ENCODE peak calls at places on chromosomes 7 and 10, in five cellular contexts. One of them, this sample, is unnamed.

GRCh38 chr7:126635545-126635944 is 617.2 kb downstream of the GRM8 start:
- DNase-seq in mesenchymal stem cell: no peak
- DNase-seq in IMR-90: no peak
- DNase-seq in neuronal stem cell: no peak
- DNase-seq in mesendoderm: no peak
- DNase-seq in this sample: no peak

GRCh38 chr7:137890449-137890916 is 43.7 kb upstream of the DGKI start:
- DNase-seq in mesenchymal stem cell: no peak
- DNase-seq in IMR-90: no peak
- DNase-seq in neuronal stem cell: no peak
- DNase-seq in mesendoderm: no peak
- DNase-seq in this sample: no peak

GRCh38 chr10:43958071-43958432 is 309.4 kb upstream of the ZNF32 start:
- DNase-seq in mesenchymal stem cell: no peak
- DNase-seq in IMR-90: no peak
- DNase-seq in neuronal stem cell: no peak
- DNase-seq in mesendoderm: no peak
- DNase-seq in this sample: no peak

GRCh38 chr10:28087675-28088351 is 88.9 kb upstream of the ODAD2 start:
- DNase-seq in mesenchymal stem cell: peak; percentile 90
- DNase-seq in IMR-90: peak; percentile 92
- DNase-seq in neuronal stem cell: no peak
- DNase-seq in mesendoderm: peak; percentile 32
- DNase-seq in this sample: no peak

GRCh38 chr7:129990403-129991192 is 37.8 kb upstream of the UBE2H start:
- DNase-seq in mesenchymal stem cell: peak; percentile 14
- DNase-seq in IMR-90: peak; percentile 25
- DNase-seq in neuronal stem cell: no peak
- DNase-seq in mesendoderm: no peak
- DNase-seq in this sample: peak; percentile 37

GRCh38 chr7:139328375-139328774 is 12.8 kb upstream of the FMC1 start:
- DNase-seq in mesenchymal stem cell: peak; percentile 14
- DNase-seq in IMR-90: peak; percentile 95
- DNase-seq in neuronal stem cell: no peak
- DNase-seq in mesendoderm: no peak
- DNase-seq in this sample: no peak

GRCh38 chr10:79179404-79180309 is 110.9 kb downstream of the ZMIZ1 start:
- DNase-seq in mesenchymal stem cell: peak; percentile 49
- DNase-seq in IMR-90: no peak
- DNase-seq in neuronal stem cell: peak; percentile 80
- DNase-seq in mesendoderm: peak; percentile 80
- DNase-seq in this sample: peak; percentile 58

GRCh38 chr10:121313119-121313858 is 285.0 kb downstream of the FGFR2 start:
- DNase-seq in mesenchymal stem cell: no peak
- DNase-seq in IMR-90: no peak
- DNase-seq in neuronal stem cell: no peak
- DNase-seq in mesendoderm: peak; percentile 58
- DNase-seq in this sample: no peak

GRCh38 chr10:132397036-132397541 is at the start of gene PWWP2B:
- DNase-seq in mesenchymal stem cell: peak; percentile 43
- DNase-seq in IMR-90: peak; percentile 19
- DNase-seq in neuronal stem cell: no peak
- DNase-seq in mesendoderm: no peak
- DNase-seq in this sample: no peak

GRCh38 chr10:19333631-19334030 is 285.0 kb downstream of the MALRD1 start:
- DNase-seq in mesenchymal stem cell: no peak
- DNase-seq in IMR-90: no peak
- DNase-seq in neuronal stem cell: no peak
- DNase-seq in mesendoderm: no peak
- DNase-seq in this sample: no peak

GRCh38 chr7:97116308-97116707 is 1.2 kb upstream of the SDHAF3 start:
- DNase-seq in mesenchymal stem cell: no peak
- DNase-seq in IMR-90: no peak
- DNase-seq in neuronal stem cell: no peak
- DNase-seq in mesendoderm: no peak
- DNase-seq in this sample: no peak

GRCh38 chr10:88490216-88490980 is 92.7 kb downstream of the RNLS start:
- DNase-seq in mesenchymal stem cell: no peak
- DNase-seq in IMR-90: no peak
- DNase-seq in neuronal stem cell: no peak
- DNase-seq in mesendoderm: no peak
- DNase-seq in this sample: no peak

GRCh38 chr10:119701861-119702260 is 24.0 kb upstream of the INPP5F start:
- DNase-seq in mesenchymal stem cell: no peak
- DNase-seq in IMR-90: peak; percentile 48
- DNase-seq in neuronal stem cell: no peak
- DNase-seq in mesendoderm: no peak
- DNase-seq in this sample: no peak

GRCh38 chr7:102988088-102988487 is 75.3 kb downstream of the LRRC17 start:
- DNase-seq in mesenchymal stem cell: no peak
- DNase-seq in IMR-90: no peak
- DNase-seq in neuronal stem cell: no peak
- DNase-seq in mesendoderm: no peak
- DNase-seq in this sample: no peak

GRCh38 chr10:75110006-75110632 is 1.3 kb upstream of the SAMD8 start:
- DNase-seq in mesenchymal stem cell: no peak
- DNase-seq in IMR-90: no peak
- DNase-seq in neuronal stem cell: no peak
- DNase-seq in mesendoderm: no peak
- DNase-seq in this sample: no peak

GRCh38 chr10:104574470-104575213 is 66.4 kb upstream of the SORCS3 start:
- DNase-seq in mesenchymal stem cell: no peak
- DNase-seq in IMR-90: no peak
- DNase-seq in neuronal stem cell: no peak
- DNase-seq in mesendoderm: no peak
- DNase-seq in this sample: no peak

GRCh38 chr7:140610204-140611165 is 30.1 kb downstream of the DENND2A start:
- DNase-seq in mesenchymal stem cell: peak; percentile 67
- DNase-seq in IMR-90: peak; percentile 32
- DNase-seq in neuronal stem cell: no peak
- DNase-seq in mesendoderm: no peak
- DNase-seq in this sample: no peak

GRCh38 chr10:128660726-128661125 is 534.5 kb upstream of the MKI67 start:
- DNase-seq in mesenchymal stem cell: no peak
- DNase-seq in IMR-90: no peak
- DNase-seq in neuronal stem cell: no peak
- DNase-seq in mesendoderm: no peak
- DNase-seq in this sample: no peak

GRCh38 chr7:93426297-93426696 is 148.2 kb downstream of the CALCR start:
- DNase-seq in mesenchymal stem cell: no peak
- DNase-seq in IMR-90: no peak
- DNase-seq in neuronal stem cell: no peak
- DNase-seq in mesendoderm: no peak
- DNase-seq in this sample: no peak

GRCh38 chr7:55473935-55474334 is 98.4 kb downstream of the VOPP1 start:
- DNase-seq in mesenchymal stem cell: no peak
- DNase-seq in IMR-90: no peak
- DNase-seq in neuronal stem cell: no peak
- DNase-seq in mesendoderm: no peak
- DNase-seq in this sample: no peak

GRCh38 chr10:3784510-3785250 is at the start of gene KLF6:
- DNase-seq in mesenchymal stem cell: no peak
- DNase-seq in IMR-90: peak; percentile 28
- DNase-seq in neuronal stem cell: no peak
- DNase-seq in mesendoderm: peak; percentile 44
- DNase-seq in this sample: no peak

GRCh38 chr7:92925876-92926696 is 89.7 kb upstream of the CDK6 start:
- DNase-seq in mesenchymal stem cell: peak; percentile 41
- DNase-seq in IMR-90: peak; percentile 56
- DNase-seq in neuronal stem cell: peak; percentile 41
- DNase-seq in mesendoderm: peak; percentile 65
- DNase-seq in this sample: peak; percentile 78

GRCh38 chr7:44375926-44376342 is 50.5 kb upstream of the CAMK2B start:
- DNase-seq in mesenchymal stem cell: no peak
- DNase-seq in IMR-90: no peak
- DNase-seq in neuronal stem cell: no peak
- DNase-seq in mesendoderm: no peak
- DNase-seq in this sample: peak; percentile 18

GRCh38 chr10:49562893-49563292 is 24.0 kb upstream of the ERCC6 start:
- DNase-seq in mesenchymal stem cell: no peak
- DNase-seq in IMR-90: peak; percentile 40
- DNase-seq in neuronal stem cell: no peak
- DNase-seq in mesendoderm: no peak
- DNase-seq in this sample: no peak

GRCh38 chr7:42096262-42096661 is 140.7 kb downstream of the GLI3 start:
- DNase-seq in mesenchymal stem cell: no peak
- DNase-seq in IMR-90: no peak
- DNase-seq in neuronal stem cell: no peak
- DNase-seq in mesendoderm: no peak
- DNase-seq in this sample: no peak
- H2BK5ac ChIP-seq in mesenchymal stem cell: no peak overlapping the region
- H2BK5ac ChIP-seq in IMR-90: no peak overlapping the region
- H2BK5ac ChIP-seq in neuronal stem cell: no peak overlapping the region
- H2BK5ac ChIP-seq in mesendoderm: no peak overlapping the region
- H2BK5ac ChIP-seq in this sample: no peak overlapping the region

GRCh38 chr7:101940830-101941229 is 123.4 kb downstream of the CUX1 start:
- DNase-seq in mesenchymal stem cell: peak; percentile 29
- DNase-seq in IMR-90: no peak
- DNase-seq in neuronal stem cell: peak; percentile 24
- DNase-seq in mesendoderm: peak; percentile 93
- DNase-seq in this sample: peak; percentile 90

GRCh38 chr7:101938115-101938514 is 120.7 kb downstream of the CUX1 start:
- DNase-seq in mesenchymal stem cell: no peak
- DNase-seq in IMR-90: no peak
- DNase-seq in neuronal stem cell: no peak
- DNase-seq in mesendoderm: no peak
- DNase-seq in this sample: no peak

GRCh38 chr7:101936612-101937231 is 119.3 kb downstream of the CUX1 start:
- DNase-seq in mesenchymal stem cell: peak; percentile 82
- DNase-seq in IMR-90: peak; percentile 33
- DNase-seq in neuronal stem cell: no peak
- DNase-seq in mesendoderm: peak; percentile 98
- DNase-seq in this sample: peak; percentile 93

GRCh38 chr7:101940151-101940550 is 122.7 kb downstream of the CUX1 start:
- DNase-seq in mesenchymal stem cell: no peak
- DNase-seq in IMR-90: no peak
- DNase-seq in neuronal stem cell: no peak
- DNase-seq in mesendoderm: no peak
- DNase-seq in this sample: no peak

DNA sequence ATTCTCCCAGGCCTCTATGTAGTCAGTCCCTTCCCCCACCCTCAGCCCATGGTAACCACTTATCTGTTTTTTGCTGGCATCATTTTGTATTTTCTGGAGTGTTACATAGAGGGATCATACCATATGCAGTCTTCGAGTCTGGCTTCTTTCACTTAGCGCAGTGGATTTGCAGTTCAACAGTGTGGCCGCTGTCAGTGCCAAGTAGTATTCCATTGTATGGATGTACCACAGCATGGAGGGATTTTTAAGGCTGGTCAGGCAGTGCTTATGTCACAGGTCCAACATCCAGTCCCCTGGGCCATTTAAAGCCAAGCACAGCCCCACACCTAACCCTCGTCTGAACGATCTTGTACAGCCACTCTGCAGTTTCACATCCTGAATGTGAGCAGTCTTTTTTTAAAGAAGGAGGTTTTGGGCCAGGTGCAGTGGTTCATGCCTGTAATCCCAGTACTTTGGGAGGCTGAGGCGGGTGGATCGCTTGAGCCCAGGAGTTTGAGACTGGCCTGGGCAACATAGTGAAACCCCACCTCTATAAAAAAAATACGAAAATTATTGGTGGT is 121.8 kb downstream of the CUX1 start:
- DNase-seq in mesenchymal stem cell: no peak
- DNase-seq in IMR-90: no peak
- DNase-seq in neuronal stem cell: no peak
- DNase-seq in mesendoderm: no peak
- DNase-seq in this sample: no peak
- H2BK5ac ChIP-seq in mesenchymal stem cell: no peak overlapping the region
- H2BK5ac ChIP-seq in IMR-90: no peak overlapping the region
- H2BK5ac ChIP-seq in neuronal stem cell: no peak overlapping the region
- H2BK5ac ChIP-seq in mesendoderm: no peak overlapping the region
- H2BK5ac ChIP-seq in this sample: no peak overlapping the region

DNA sequence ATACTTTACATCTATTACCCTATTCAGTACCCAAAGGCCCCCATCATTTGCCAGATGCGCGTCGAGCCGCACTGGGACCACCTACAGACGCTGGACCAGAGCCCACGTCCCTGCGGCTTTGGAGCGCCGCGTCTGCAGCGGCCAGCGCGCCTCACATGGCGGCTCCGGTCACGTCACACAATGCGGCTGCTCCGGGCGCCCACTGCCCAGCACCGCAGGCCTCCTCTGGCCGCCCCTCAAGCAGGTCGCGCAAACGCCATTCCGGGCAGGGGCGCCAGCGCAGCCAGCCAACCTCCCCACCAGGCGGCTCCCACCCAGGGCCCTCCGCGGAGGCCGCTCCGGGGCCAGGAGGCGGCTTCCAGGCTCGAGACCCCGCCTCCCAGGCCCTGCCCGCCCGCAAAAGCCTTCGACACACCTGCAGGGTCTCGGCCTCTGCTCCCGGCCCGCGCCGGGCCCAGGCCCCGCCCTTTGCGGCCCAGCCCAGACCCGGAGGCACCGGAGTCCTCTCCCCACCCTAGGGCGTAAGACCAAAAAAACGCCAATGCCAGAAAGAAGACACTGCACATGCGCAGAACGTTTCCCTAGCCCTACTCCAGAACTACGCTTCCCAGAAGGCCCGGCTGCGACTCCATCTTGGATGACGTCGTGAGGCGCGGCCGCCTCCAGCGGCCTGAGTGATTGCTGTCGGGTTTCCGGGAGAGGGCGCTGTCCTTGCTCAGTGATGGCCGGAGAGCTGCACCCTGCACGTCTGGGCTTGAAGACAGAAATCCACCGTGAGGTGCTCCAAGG is at the start of gene ZNF25:
- DNase-seq in mesenchymal stem cell: peak; percentile 98
- DNase-seq in IMR-90: peak; percentile 98
- DNase-seq in neuronal stem cell: peak; percentile 99
- DNase-seq in mesendoderm: peak; percentile 100
- DNase-seq in this sample: peak; percentile 98
- H2BK5ac ChIP-seq in mesenchymal stem cell: peak within 1 kb of the TSS; percentile 89
- H2BK5ac ChIP-seq in IMR-90: peak within 1 kb of the TSS; percentile 73
- H2BK5ac ChIP-seq in neuronal stem cell: no peak within 1 kb of the TSS
- H2BK5ac ChIP-seq in mesendoderm: no peak within 1 kb of the TSS
- H2BK5ac ChIP-seq in this sample: no peak within 1 kb of the TSS

GRCh38 chr10:97736902-97737769 is at the start of gene ZFYVE27:
- DNase-seq in mesenchymal stem cell: peak; percentile 91
- DNase-seq in IMR-90: peak; percentile 94
- DNase-seq in neuronal stem cell: peak; percentile 93
- DNase-seq in mesendoderm: peak; percentile 97
- DNase-seq in this sample: peak; percentile 96
- H2BK5ac ChIP-seq in mesenchymal stem cell: peak within 1 kb of the TSS; percentile 26
- H2BK5ac ChIP-seq in IMR-90: peak within 1 kb of the TSS; percentile 69
- H2BK5ac ChIP-seq in neuronal stem cell: no peak within 1 kb of the TSS
- H2BK5ac ChIP-seq in mesendoderm: no peak within 1 kb of the TSS
- H2BK5ac ChIP-seq in this sample: no peak within 1 kb of the TSS

GRCh38 chr10:71178880-71179279 is 33.5 kb upstream of the UNC5B start:
- DNase-seq in mesenchymal stem cell: no peak
- DNase-seq in IMR-90: no peak
- DNase-seq in neuronal stem cell: no peak
- DNase-seq in mesendoderm: no peak
- DNase-seq in this sample: no peak
- H2BK5ac ChIP-seq in mesenchymal stem cell: no peak overlapping the region
- H2BK5ac ChIP-seq in IMR-90: no peak overlapping the region
- H2BK5ac ChIP-seq in neuronal stem cell: no peak overlapping the region
- H2BK5ac ChIP-seq in mesendoderm: no peak overlapping the region
- H2BK5ac ChIP-seq in this sample: no peak overlapping the region

DNA sequence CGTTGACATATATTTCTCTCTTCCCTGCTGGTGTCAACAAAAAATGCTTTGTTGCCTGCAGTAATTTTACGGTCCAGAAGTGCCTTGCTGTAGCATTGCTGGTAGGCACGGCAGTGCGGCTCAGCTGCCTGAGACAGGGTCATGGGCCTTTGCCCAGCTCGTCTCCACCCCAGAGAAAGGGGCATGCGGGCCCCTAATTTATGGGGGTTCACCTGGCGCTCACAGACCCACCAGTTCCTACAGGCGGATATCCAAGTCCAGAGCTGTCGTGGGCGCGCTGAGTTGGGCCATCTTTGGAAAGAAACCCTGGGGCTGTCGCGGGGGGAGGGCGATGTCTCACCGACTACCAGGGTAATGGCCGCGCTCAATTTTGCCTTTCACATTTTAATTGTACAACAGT is 478.3 kb upstream of the FOXK1 start:
- DNase-seq in mesenchymal stem cell: no peak
- DNase-seq in IMR-90: no peak
- DNase-seq in neuronal stem cell: no peak
- DNase-seq in mesendoderm: no peak
- DNase-seq in this sample: no peak
- H2BK5ac ChIP-seq in mesenchymal stem cell: no peak overlapping the region
- H2BK5ac ChIP-seq in IMR-90: no peak overlapping the region
- H2BK5ac ChIP-seq in neuronal stem cell: no peak overlapping the region
- H2BK5ac ChIP-seq in mesendoderm: no peak overlapping the region
- H2BK5ac ChIP-seq in this sample: no peak overlapping the region